ENCODE peak calls at places on chromosomes 3 and 15, in seven cellular contexts. A is body of pancreas, E is left lung, C is breast epithelium, D is testis, P is brain microvascular endothelial cell, U is tibial artery. B is an unnamed sample.

GRCh38 chr15:52143862-52144261 is 31.3 kb upstream of the BCL2L10 start:
- DNase-seq in A (no peak), E (no peak), C (no peak), D (no peak), P (peak), U (no peak), B (peak)

GRCh38 chr3:81592101-81592500 is 169.3 kb downstream of the GBE1 start:
- DNase-seq in A (no peak), E (no peak), C (no peak), D (no peak), P (no peak), U (no peak), B (no peak)

GRCh38 chr3:151171145-151171544 is 31.9 kb downstream of the GPR171 start:
- DNase-seq in A (no peak), E (no peak), C (no peak), D (no peak), P (peak), U (peak), B (no peak)

GRCh38 chr3:142987707-142988106 is 13.7 kb upstream of the U2SURP start:
- DNase-seq in A (no peak), E (no peak), C (no peak), D (no peak), P (peak), U (no peak), B (no peak)

GRCh38 chr3:107699682-107700081 is 176.9 kb downstream of the BBX start:
- DNase-seq in A (no peak), E (no peak), C (no peak), D (no peak), P (peak), U (no peak), B (peak)

GRCh38 chr15:81001180-81002003 is 669 bp downstream of the TLNRD1 start:
- DNase-seq in A (peak), E (peak), C (peak), D (peak), P (no peak), U (peak), B (peak)

GRCh38 chr3:143166376-143166775 is 46.8 kb downstream of the CHST2 start:
- DNase-seq in A (no peak), E (no peak), C (no peak), D (no peak), P (no peak), U (no peak), B (no peak)

GRCh38 chr3:125072749-125073404 is 17.1 kb upstream of the HEG1 start:
- DNase-seq in A (no peak), E (no peak), C (no peak), D (no peak), P (no peak), U (no peak), B (no peak)

GRCh38 chr3:128942161-128942952 is 51.5 kb downstream of the CFAP92 start:
- DNase-seq in A (no peak), E (no peak), C (no peak), D (no peak), P (no peak), U (no peak), B (peak)

GRCh38 chr3:48851407-48851806 is 3.7 kb upstream of the PRKAR2A start:
- DNase-seq in A (peak), E (no peak), C (no peak), D (no peak), P (peak), U (no peak), B (no peak)

GRCh38 chr3:69499899-69500316 is 114.0 kb upstream of the FRMD4B start:
- DNase-seq in A (peak), E (peak), C (peak), D (peak), P (peak), U (peak), B (no peak)

GRCh38 chr3:72223116-72223515 is 438.2 kb upstream of the PROK2 start:
- DNase-seq in A (no peak), E (no peak), C (no peak), D (no peak), P (no peak), U (no peak), B (no peak)

GRCh38 chr3:42675909-42676308 is 9.4 kb upstream of the KLHL40 start:
- DNase-seq in A (no peak), E (no peak), C (no peak), D (no peak), P (no peak), U (no peak), B (no peak)

GRCh38 chr3:41259449-41260062 is 60.3 kb downstream of the CTNNB1 start:
- DNase-seq in A (no peak), E (no peak), C (no peak), D (no peak), P (no peak), U (no peak), B (no peak)

GRCh38 chr3:67311440-67311839 is 313.3 kb downstream of the KBTBD8 start:
- DNase-seq in A (no peak), E (no peak), C (no peak), D (no peak), P (no peak), U (no peak), B (no peak)

GRCh38 chr3:42224658-42225421 is 41.1 kb downstream of the CCK start:
- DNase-seq in A (no peak), E (no peak), C (no peak), D (no peak), P (no peak), U (no peak), B (no peak)

GRCh38 chr3:123060054-123060453 is 6.8 kb upstream of the PDIA5 start:
- DNase-seq in A (no peak), E (no peak), C (no peak), D (no peak), P (no peak), U (no peak), B (no peak)

GRCh38 chr3:138861755-138862333 is 27.1 kb upstream of the PIK3CB start:
- DNase-seq in A (peak), E (no peak), C (no peak), D (no peak), P (peak), U (no peak), B (no peak)

GRCh38 chr15:100241572-100242479 is 99.9 kb downstream of the ADAMTS17 start:
- DNase-seq in A (peak), E (no peak), C (no peak), D (peak), P (peak), U (peak), B (peak)

GRCh38 chr3:195815169-195815771 is 3.5 kb upstream of the MUC4 start:
- DNase-seq in A (no peak), E (no peak), C (no peak), D (no peak), P (no peak), U (no peak), B (no peak)

GRCh38 chr3:40211579-40211978 is 97.9 kb upstream of the EIF1B start:
- DNase-seq in A (no peak), E (no peak), C (no peak), D (no peak), P (peak), U (no peak), B (peak)

GRCh38 chr3:16720367-16720766 is 115.1 kb upstream of the DAZL start:
- DNase-seq in A (no peak), E (no peak), C (no peak), D (no peak), P (no peak), U (no peak), B (no peak)

GRCh38 chr15:50358805-50359204 is 3.8 kb upstream of the GABPB1 start:
- DNase-seq in A (peak), E (no peak), C (no peak), D (peak), P (peak), U (no peak), B (peak)

GRCh38 chr3:50616770-50617095 is 218 bp upstream of the MAPKAPK3 start:
- DNase-seq in A (peak), E (peak), C (peak), D (peak), P (peak), U (peak), B (peak)

GRCh38 chr3:87333393-87333892 is 57.1 kb upstream of the POU1F1 start:
- DNase-seq in A (no peak), E (no peak), C (no peak), D (no peak), P (peak), U (no peak), B (peak)

GRCh38 chr15:79450648-79451047 is 18.5 kb downstream of the MINAR1 start:
- DNase-seq in A (no peak), E (no peak), C (no peak), D (no peak), P (no peak), U (no peak), B (no peak)
- TF ChIP-seq CTCF in A (no peak), E (no peak), C (no peak), D (no peak), P (peak), U (no peak), B (no peak)

DNA sequence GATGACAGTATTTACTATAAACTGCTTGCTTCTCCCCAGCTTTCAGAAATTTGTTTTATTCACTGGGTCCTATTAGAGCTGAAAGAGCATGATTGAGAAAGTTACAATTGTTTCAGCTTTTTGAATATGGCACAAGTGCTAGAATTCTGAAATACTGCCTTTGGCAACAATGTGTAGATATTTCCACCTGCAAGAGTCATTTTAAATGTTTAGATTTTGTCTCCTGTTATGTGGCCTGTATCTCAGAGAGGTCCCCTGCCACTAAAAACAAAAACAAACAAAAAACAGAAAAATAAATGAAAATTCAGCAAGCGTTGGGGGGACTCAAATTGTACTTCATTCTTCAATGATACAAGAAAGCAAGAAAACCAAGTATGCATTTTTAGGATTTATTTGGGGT is 28.7 kb downstream of the TGFBR2 start:
- DNase-seq in A (no peak), E (no peak), C (no peak), D (no peak), P (no peak), U (no peak), B (no peak)
- H3K27ac ChIP-seq in A (no peak), E (peak), C (no peak), D (no peak), P (no peak), U (no peak), B (no peak)

GRCh38 chr15:67570875-67571642 is 28.6 kb downstream of the MAP2K5 start:
- DNase-seq in A (no peak), E (no peak), C (no peak), D (no peak), P (no peak), U (no peak), B (no peak)
- TF ChIP-seq CTCF in A (no peak), E (no peak), C (no peak), D (no peak), P (no peak), U (no peak), B (no peak)

GRCh38 chr3:106206165-106206564 is 337.4 kb upstream of the CBLB start:
- DNase-seq in A (no peak), E (no peak), C (no peak), D (no peak), P (peak), U (no peak), B (no peak)

GRCh38 chr3:106208266-106208665 is 339.5 kb upstream of the CBLB start:
- DNase-seq in A (no peak), E (no peak), C (no peak), D (no peak), P (no peak), U (no peak), B (no peak)

GRCh38 chr3:106204160-106204868 is 335.5 kb upstream of the CBLB start:
- DNase-seq in A (no peak), E (no peak), C (no peak), D (no peak), P (no peak), U (no peak), B (no peak)

GRCh38 chr3:106208979-106209378 is 340.2 kb upstream of the CBLB start:
- DNase-seq in A (no peak), E (no peak), C (no peak), D (peak), P (peak), U (no peak), B (no peak)

GRCh38 chr3:106206613-106207012 is 337.8 kb upstream of the CBLB start:
- DNase-seq in A (no peak), E (no peak), C (no peak), D (no peak), P (no peak), U (no peak), B (no peak)
- H3K27ac ChIP-seq in A (no peak), E (peak), C (no peak), D (no peak), P (peak), U (no peak), B (no peak)

DNA sequence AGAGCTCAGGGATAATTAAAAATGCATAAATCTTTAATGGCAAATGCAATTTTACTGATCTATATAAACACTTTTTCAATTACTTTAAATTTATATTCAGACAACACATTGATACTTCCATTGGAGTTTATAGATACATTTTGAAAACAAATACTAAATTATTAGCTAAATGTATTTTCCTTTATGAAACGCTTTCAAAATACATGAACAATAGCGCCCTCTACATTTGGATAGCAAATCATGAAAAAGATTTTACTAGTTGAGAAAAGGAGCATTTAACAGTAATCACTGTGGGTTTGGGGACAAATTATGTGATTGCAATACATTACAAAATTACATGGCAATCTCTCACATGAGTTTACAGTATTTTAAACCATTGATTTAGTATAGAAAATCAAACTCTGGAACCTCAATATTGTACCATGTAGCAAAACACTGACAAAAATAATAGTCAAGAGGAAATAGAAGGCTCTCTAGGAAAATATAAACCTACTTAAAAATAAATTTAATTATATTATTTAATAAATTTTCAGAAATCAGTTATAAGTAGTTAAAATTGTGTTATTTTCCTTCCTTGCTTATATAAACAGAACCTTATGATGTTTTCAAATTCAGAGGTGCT is 207.9 kb downstream of the ZIC1 start:
- DNase-seq in A (no peak), E (no peak), C (no peak), D (no peak), P (no peak), U (no peak), B (no peak)
- TF ChIP-seq CTCF in A (peak), E (peak), C (no peak), D (no peak), P (peak), U (no peak), B (peak)

GRCh38 chr15:22903427-22903826 is 65.0 kb downstream of the NIPA2 start:
- DNase-seq in A (no peak), E (peak), C (no peak), D (no peak), P (no peak), U (no peak), B (no peak)
- H3K27ac ChIP-seq in A (peak), E (no peak), C (no peak), D (no peak), P (no peak), U (no peak), B (no peak)

GRCh38 chr3:97937205-97937604 is 35.0 kb downstream of the RIOX2 start:
- DNase-seq in A (no peak), E (no peak), C (no peak), D (no peak), P (no peak), U (no peak), B (no peak)

GRCh38 chr3:97942801-97943546 is 29.3 kb downstream of the RIOX2 start:
- DNase-seq in A (no peak), E (no peak), C (no peak), D (no peak), P (no peak), U (no peak), B (no peak)

GRCh38 chr3:97938444-97938843 is 33.8 kb downstream of the RIOX2 start:
- DNase-seq in A (no peak), E (no peak), C (no peak), D (no peak), P (peak), U (no peak), B (no peak)

GRCh38 chr3:97935842-97936241 is 36.4 kb downstream of the RIOX2 start:
- DNase-seq in A (no peak), E (no peak), C (no peak), D (no peak), P (no peak), U (no peak), B (peak)

DNA sequence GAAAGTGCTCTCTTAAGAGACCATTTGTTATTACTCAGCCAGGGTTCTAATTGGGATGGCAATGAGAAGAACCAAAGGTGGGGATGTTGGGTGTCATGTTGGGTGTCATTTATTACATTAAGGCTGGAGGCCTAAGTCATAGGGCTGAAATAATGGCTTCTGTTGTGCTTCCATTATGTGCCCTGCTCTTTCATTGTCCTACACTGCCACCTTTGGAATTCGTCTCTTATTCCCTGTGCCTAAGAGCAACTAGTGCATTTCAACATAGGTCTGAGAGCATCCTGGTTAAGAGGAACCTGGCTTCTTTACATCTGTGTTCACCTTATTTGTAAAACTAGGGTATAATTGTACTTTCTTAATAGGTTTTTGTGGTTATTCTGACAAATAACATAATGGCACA is 32.2 kb downstream of the RIOX2 start:
- DNase-seq in A (no peak), E (no peak), C (no peak), D (no peak), P (no peak), U (no peak), B (no peak)
- TF ChIP-seq CTCF in A (no peak), E (peak), C (no peak), D (no peak), P (no peak), U (no peak), B (no peak)

GRCh38 chr3:45507820-45508317 is 86.7 kb upstream of the LIMD1 start:
- DNase-seq in A (no peak), E (no peak), C (no peak), D (peak), P (peak), U (no peak), B (no peak)
- H3K27ac ChIP-seq in A (no peak), E (no peak), C (no peak), D (no peak), P (peak), U (no peak), B (no peak)

GRCh38 chr3:158846803-158847465 is 45.1 kb downstream of the MFSD1 start:
- DNase-seq in A (no peak), E (no peak), C (no peak), D (no peak), P (no peak), U (no peak), B (no peak)
- TF ChIP-seq CTCF in A (no peak), E (no peak), C (no peak), D (no peak), P (no peak), U (no peak), B (no peak)